ENCODE peak calls at places on chromosome 5, in five cellular contexts. L is K562, D is HepG2, B is GM12878, K is H1. W is an unnamed sample.
A peak's percentile ranks its signal among the peaks of the same experiment; 100 is the strongest.

GRCh38 chr5:176895350-176895749 is 3.8 kb downstream of the HK3 start:
- DNase-seq in L (no peak), D (no peak), B (no peak), K (no peak), W (no peak)

GRCh38 chr5:51398875-51399635 is 15.8 kb downstream of the ISL1 start:
- DNase-seq in L (no peak), D (no peak), B (no peak), K (no peak), W (no peak)

GRCh38 chr5:113367586-113367985 is 67.2 kb downstream of the TSSK1B start:
- DNase-seq in L (no peak), D (no peak), B (no peak), K (no peak), W (no peak)

GRCh38 chr5:171622010-171622409 is 163.6 kb upstream of the SMIM23 start:
- DNase-seq in L (no peak), D (no peak), B (no peak), K (no peak), W (no peak)

GRCh38 chr5:157476699-157477408 is 16.8 kb downstream of the NIPAL4 start:
- DNase-seq in L (peak; percentile 74), D (peak; percentile 75), B (no peak), K (no peak), W (peak; percentile 78)

GRCh38 chr5:77389746-77390145 is 102.4 kb downstream of the WDR41 start:
- DNase-seq in L (no peak), D (no peak), B (no peak), K (no peak), W (no peak)

GRCh38 chr5:174798411-174798930 is 74.1 kb downstream of the MSX2 start:
- DNase-seq in L (no peak), D (no peak), B (no peak), K (no peak), W (no peak)

GRCh38 chr5:23352437-23352836 is 155.0 kb upstream of the PRDM9 start:
- DNase-seq in L (no peak), D (peak; percentile 15), B (no peak), K (peak; percentile 48), W (peak; percentile 68)

GRCh38 chr5:134242146-134242545 is 16.3 kb upstream of the PPP2CA start:
- DNase-seq in L (no peak), D (peak; percentile 67), B (no peak), K (no peak), W (peak; percentile 46)

GRCh38 chr5:66814146-66814991 is 218.2 kb downstream of the MAST4 start:
- DNase-seq in L (peak; percentile 42), D (peak; percentile 32), B (peak; percentile 5), K (no peak), W (peak; percentile 59)

GRCh38 chr5:9589049-9589835 is 40.9 kb downstream of the TAS2R1 start:
- DNase-seq in L (no peak), D (no peak), B (no peak), K (no peak), W (no peak)

GRCh38 chr5:60677831-60678664 is 21.9 kb downstream of the DEPDC1B start:
- DNase-seq in L (peak; percentile 33), D (peak; percentile 64), B (peak; percentile 20), K (no peak), W (peak; percentile 56)

GRCh38 chr5:7852542-7852941 is 1.6 kb upstream of the CFAP90 start:
- DNase-seq in L (no peak), D (no peak), B (no peak), K (no peak), W (no peak)

GRCh38 chr5:34039398-34040157 is 3.4 kb downstream of the C1QTNF3 start:
- DNase-seq in L (no peak), D (no peak), B (no peak), K (no peak), W (no peak)

GRCh38 chr5:152688561-152689274 is 283.6 kb upstream of the NMUR2 start:
- DNase-seq in L (no peak), D (no peak), B (no peak), K (no peak), W (peak; percentile 54)

GRCh38 chr5:135120951-135121350 is 86.9 kb upstream of the PITX1 start:
- DNase-seq in L (no peak), D (no peak), B (no peak), K (peak; percentile 54), W (no peak)

GRCh38 chr5:1246711-1247431 is 21.7 kb downstream of the SLC6A18 start:
- DNase-seq in L (peak; percentile 78), D (peak; percentile 45), B (no peak), K (peak; percentile 91), W (peak; percentile 26)

GRCh38 chr5:142474426-142474825 is 149.6 kb upstream of the SPRY4 start:
- DNase-seq in L (no peak), D (no peak), B (no peak), K (no peak), W (no peak)

GRCh38 chr5:127133071-127133470 is 59.8 kb upstream of the C5orf63 start:
- DNase-seq in L (no peak), D (no peak), B (no peak), K (no peak), W (no peak)

GRCh38 chr5:166961028-166961427 is 1330.4 kb upstream of the WWC1 start:
- DNase-seq in L (peak; percentile 8), D (no peak), B (no peak), K (no peak), W (no peak)

GRCh38 chr5:138466900-138467710 is 1.8 kb downstream of the EGR1 start:
- DNase-seq in L (no peak), D (no peak), B (no peak), K (no peak), W (no peak)

GRCh38 chr5:50441479-50441815 is 359 bp upstream of the EMB start:
- DNase-seq in L (no peak), D (no peak), B (no peak), K (no peak), W (no peak)

GRCh38 chr5:1015545-1015944 is 6.9 kb downstream of the NKD2 start:
- DNase-seq in L (no peak), D (no peak), B (no peak), K (no peak), W (no peak)

GRCh38 chr5:93058309-93058708 is 522.7 kb downstream of the NR2F1-AS1 start:
- DNase-seq in L (no peak), D (no peak), B (no peak), K (no peak), W (no peak)

GRCh38 chr5:134477462-134478245 is 47.8 kb upstream of the JADE2 start:
- DNase-seq in L (no peak), D (no peak), B (no peak), K (no peak), W (peak; percentile 63)

GRCh38 chr5:167573274-167574127 is 717.9 kb upstream of the WWC1 start:
- DNase-seq in L (no peak), D (no peak), B (no peak), K (peak; percentile 60), W (no peak)

GRCh38 chr5:88092938-88093635 is 175.6 kb downstream of the TMEM161B start:
- DNase-seq in L (no peak), D (no peak), B (no peak), K (no peak), W (no peak)

GRCh38 chr5:52668139-52668538 is 119.6 kb upstream of the ITGA1 start:
- DNase-seq in L (no peak), D (no peak), B (no peak), K (no peak), W (no peak)

GRCh38 chr5:124452389-124452788 is 294.1 kb downstream of the ZNF608 start:
- DNase-seq in L (no peak), D (no peak), B (no peak), K (no peak), W (no peak)

GRCh38 chr5:128777052-128777451 is 188.2 kb upstream of the SLC27A6 start:
- DNase-seq in L (no peak), D (no peak), B (peak; percentile 7), K (no peak), W (no peak)

GRCh38 chr5:149581192-149581861 is at the start of gene ARHGEF37:
- DNase-seq in L (no peak), D (peak; percentile 12), B (no peak), K (peak; percentile 73), W (peak; percentile 42)

GRCh38 chr5:61053937-61054336 is 108.3 kb downstream of the SMIM15 start:
- DNase-seq in L (no peak), D (peak; percentile 12), B (no peak), K (no peak), W (no peak)

GRCh38 chr5:107781451-107781850 is 110.7 kb upstream of the EFNA5 start:
- DNase-seq in L (no peak), D (no peak), B (no peak), K (no peak), W (no peak)

GRCh38 chr5:169695919-169696490 is 58.9 kb downstream of the DOCK2 start:
- DNase-seq in L (no peak), D (no peak), B (no peak), K (no peak), W (peak; percentile 85)

GRCh38 chr5:74143724-74144330 is 496.7 kb downstream of the ENC1 start:
- DNase-seq in L (peak; percentile 20), D (no peak), B (no peak), K (no peak), W (no peak)

GRCh38 chr5:181044662-181045305 is 4.7 kb downstream of the BTNL9 start:
- DNase-seq in L (no peak), D (no peak), B (no peak), K (no peak), W (no peak)

GRCh38 chr5:11650936-11651335 is 253.3 kb downstream of the CTNND2 start:
- DNase-seq in L (no peak), D (no peak), B (no peak), K (no peak), W (no peak)
- TF ChIP-seq KDM1A in L (no peak), D (no peak), B (no peak), K (no peak), W (no peak)

GRCh38 chr5:96968074-96968473 is 32.2 kb downstream of the LNPEP start:
- DNase-seq in L (no peak), D (peak; percentile 29), B (no peak), K (no peak), W (peak; percentile 7)
- TF ChIP-seq KDM1A in L (no peak), D (no peak), B (no peak), K (no peak), W (no peak)

GRCh38 chr5:100779669-100780375 is 123.3 kb downstream of the ST8SIA4 start:
- DNase-seq in L (no peak), D (no peak), B (no peak), K (no peak), W (no peak)
- TF ChIP-seq KDM1A in L (no peak), D (no peak), B (no peak), K (no peak), W (no peak)

GRCh38 chr5:172775326-172776234 is 4.6 kb upstream of the DUSP1 start:
- DNase-seq in L (no peak), D (peak; percentile 95), B (no peak), K (no peak), W (peak; percentile 94)
- TF ChIP-seq KDM1A in L (peak; percentile 88), D (peak; percentile 96), B (no peak), K (no peak), W (peak; percentile 78)